ENCODE peak calls at places on chromosome 12, in six cellular contexts. X, Z, I, K, U and R are unnamed samples.

GRCh38 chr12:26940820-26941219 is 2.5 kb downstream of the FGFR1OP2 start:
- DNase-seq in I (no peak), X (peak; percentile 39), Z (no peak), K (peak; percentile 37), U (no peak), R (peak; percentile 36)

GRCh38 chr12:106297681-106298080 is 4.9 kb upstream of the TCP11L2 start:
- DNase-seq in Z (no peak), K (no peak), I (no peak), U (no peak), X (no peak), R (no peak)

GRCh38 chr12:12736759-12737676 is 19.9 kb downstream of the CDKN1B start:
- DNase-seq in K (peak; percentile 59), U (no peak), X (peak; percentile 84), I (no peak), Z (no peak), R (peak; percentile 76)

GRCh38 chr12:122891661-122892525 is 4.0 kb downstream of the VPS37B start:
- DNase-seq in U (no peak), I (no peak), X (no peak), K (no peak), Z (no peak), R (no peak)

GRCh38 chr12:71070416-71071155 is 87.2 kb downstream of the TSPAN8 start:
- DNase-seq in X (no peak), I (no peak), Z (no peak), U (no peak), K (no peak), R (no peak)

GRCh38 chr12:111570090-111570961 is 28.8 kb downstream of the ATXN2 start:
- DNase-seq in U (no peak), Z (no peak), I (no peak), K (no peak), X (no peak), R (no peak)

GRCh38 chr12:42474391-42474790 is 115.2 kb downstream of the PRICKLE1 start:
- DNase-seq in Z (no peak), U (no peak), K (no peak), I (no peak), X (no peak), R (no peak)

GRCh38 chr12:115975411-115975810 is 302.1 kb downstream of the MED13L start:
- DNase-seq in K (no peak), X (no peak), I (no peak), Z (no peak), U (no peak), R (no peak)

GRCh38 chr12:91009319-91009950 is 4.7 kb upstream of the EPYC start:
- DNase-seq in U (no peak), X (no peak), I (no peak), Z (no peak), K (no peak), R (no peak)

GRCh38 chr12:130097798-130098255 is 64.4 kb upstream of the FZD10 start:
- DNase-seq in K (no peak), I (no peak), X (no peak), U (no peak), Z (no peak), R (no peak)

GRCh38 chr12:104285740-104286537 is 17.6 kb upstream of the EID3 start:
- DNase-seq in X (no peak), Z (peak; percentile 23), K (no peak), I (no peak), U (no peak), R (peak; percentile 37)

GRCh38 chr12:91877461-91878230 is 268.0 kb downstream of the BTG1 start:
- DNase-seq in I (no peak), X (no peak), K (peak; percentile 40), Z (no peak), U (no peak), R (peak; percentile 63)